ENCODE peak calls at places on chromosomes 16 and 17, in four cellular contexts. Q is adrenal gland, J is cardiac muscle cell, W is psoas muscle. E is an unnamed sample. For H3K4me1, the result is how much of the 10 kb centered on the place peaks cover.

GRCh38 chr17:35345445-35345925 is 27.9 kb downstream of the SLFN11 start:
- DNase-seq in Q (no peak), J (peak), W (no peak), E (no peak)

GRCh38 chr16:56329887-56330286 is 95.5 kb downstream of the AMFR start:
- DNase-seq in Q (no peak), J (no peak), W (no peak), E (no peak)

GRCh38 chr17:28519236-28519635 is 13.1 kb downstream of the FOXN1 start:
- DNase-seq in Q (no peak), J (no peak), W (no peak), E (no peak)

GRCh38 chr17:5699789-5700188 is 115.5 kb upstream of the NLRP1 start:
- DNase-seq in Q (no peak), J (no peak), W (no peak), E (no peak)

GRCh38 chr17:66299721-66300120 is 2.7 kb upstream of the PRKCA start:
- DNase-seq in Q (no peak), J (peak), W (no peak), E (no peak)

GRCh38 chr17:55889271-55889670 is 138.4 kb downstream of the PCTP start:
- DNase-seq in Q (no peak), J (no peak), W (no peak), E (no peak)

GRCh38 chr16:52435573-52435972 is 111.4 kb downstream of the TOX3 start:
- DNase-seq in Q (no peak), J (peak), W (no peak), E (no peak)

GRCh38 chr17:2122641-2123302 is 67.9 kb downstream of the HIC1 start:
- DNase-seq in Q (peak), J (peak), W (peak), E (peak)

GRCh38 chr16:72085002-72085401 is 8.4 kb downstream of the TXNL4B start:
- DNase-seq in Q (peak), J (peak), W (no peak), E (no peak)

GRCh38 chr16:57024894-57025680 is 35.7 kb downstream of the NLRC5 start:
- DNase-seq in Q (no peak), J (no peak), W (no peak), E (no peak)

GRCh38 chr17:28466521-28467048 is 6.9 kb upstream of the SLC13A2 start:
- DNase-seq in Q (peak), J (peak), W (no peak), E (no peak)

GRCh38 chr17:63937920-63938319 is 5.8 kb upstream of the CD79B start:
- DNase-seq in Q (no peak), J (no peak), W (no peak), E (no peak)

GRCh38 chr17:8500609-8501008 is 64.9 kb downstream of the NDEL1 start:
- DNase-seq in Q (no peak), J (no peak), W (no peak), E (no peak)
- H3K27ac ChIP-seq in Q (no peak), J (no peak), W (no peak), E (no peak)

GRCh38 chr17:73141411-73141810 is 23.4 kb upstream of the SSTR2 start:
- DNase-seq in Q (no peak), J (no peak), W (no peak), E (no peak)
- H3K4me1 ChIP-seq in Q (under half), J (under half), W (under half), E (under half)

DNA sequence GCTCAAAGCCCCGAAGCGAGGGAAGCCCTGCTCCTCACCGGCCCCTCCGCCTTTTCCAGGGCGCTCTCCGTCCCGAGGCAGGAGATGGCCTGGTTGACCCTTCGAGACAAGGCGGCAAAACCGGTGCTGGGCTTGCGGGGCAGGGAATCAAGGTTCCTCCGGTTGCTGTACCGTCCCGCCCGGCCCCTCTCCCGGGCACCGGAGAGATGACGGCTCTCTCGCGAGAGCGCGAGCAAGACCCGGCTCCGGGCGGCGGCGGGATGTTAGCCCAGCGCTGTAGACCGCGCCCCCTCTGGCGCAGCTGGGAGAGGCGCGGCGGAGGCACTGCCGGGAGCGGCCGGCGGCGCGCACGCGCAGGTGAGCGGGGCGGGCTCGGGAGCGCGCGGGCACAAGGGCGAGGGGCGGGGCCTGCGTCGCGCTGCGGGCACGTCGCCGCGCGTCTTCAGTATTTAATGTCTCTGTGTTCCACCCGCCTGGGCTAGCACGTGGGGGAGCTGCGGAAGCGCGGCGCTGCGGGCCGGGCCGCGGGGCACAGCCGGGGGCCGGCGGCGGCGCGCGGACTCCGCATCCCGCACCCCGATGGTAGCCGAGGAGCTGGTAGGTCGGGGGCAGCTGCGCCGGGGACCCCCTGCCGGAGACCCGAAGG is at the start of gene AKAP1:
- DNase-seq in Q (peak), J (peak), W (peak), E (peak)
- TF ChIP-seq CTCF in Q (no peak), J (no peak), W (peak), E (peak)

GRCh38 chr17:15972497-15972951 is 27.0 kb downstream of the ZSWIM7 start:
- DNase-seq in Q (no peak), J (peak), W (no peak), E (no peak)

GRCh38 chr17:15969463-15969862 is 24.5 kb downstream of the ADORA2B start:
- DNase-seq in Q (no peak), J (no peak), W (no peak), E (no peak)

GRCh38 chr17:15973016-15973415 is 26.5 kb downstream of the ZSWIM7 start:
- DNase-seq in Q (no peak), J (no peak), W (no peak), E (no peak)

GRCh38 chr17:15971882-15972281 is 27.0 kb downstream of the ADORA2B start:
- DNase-seq in Q (no peak), J (no peak), W (no peak), E (no peak)

DNA sequence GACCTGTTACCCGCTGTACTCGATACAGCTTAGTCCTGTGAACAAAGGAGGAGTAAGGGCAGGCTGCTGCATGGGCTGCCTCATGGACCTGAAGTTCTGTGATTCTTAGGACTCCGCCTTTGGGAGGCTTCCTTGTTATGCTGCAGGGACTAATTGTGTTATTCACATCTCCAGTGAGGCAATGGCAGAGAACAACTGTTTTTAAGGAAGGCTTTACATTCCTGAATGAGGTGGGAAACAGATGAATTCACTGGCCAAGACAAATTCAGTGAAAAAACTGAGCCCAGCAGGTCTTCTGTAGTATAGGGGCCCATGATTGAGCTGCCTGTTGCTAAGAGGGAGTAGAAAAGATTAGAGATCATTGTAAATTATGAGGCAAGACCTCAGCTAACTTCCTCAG is 26.2 kb downstream of the ADORA2B start:
- DNase-seq in Q (no peak), J (no peak), W (no peak), E (no peak)
- H3K27ac ChIP-seq in Q (no peak), J (no peak), W (no peak), E (no peak)

DNA sequence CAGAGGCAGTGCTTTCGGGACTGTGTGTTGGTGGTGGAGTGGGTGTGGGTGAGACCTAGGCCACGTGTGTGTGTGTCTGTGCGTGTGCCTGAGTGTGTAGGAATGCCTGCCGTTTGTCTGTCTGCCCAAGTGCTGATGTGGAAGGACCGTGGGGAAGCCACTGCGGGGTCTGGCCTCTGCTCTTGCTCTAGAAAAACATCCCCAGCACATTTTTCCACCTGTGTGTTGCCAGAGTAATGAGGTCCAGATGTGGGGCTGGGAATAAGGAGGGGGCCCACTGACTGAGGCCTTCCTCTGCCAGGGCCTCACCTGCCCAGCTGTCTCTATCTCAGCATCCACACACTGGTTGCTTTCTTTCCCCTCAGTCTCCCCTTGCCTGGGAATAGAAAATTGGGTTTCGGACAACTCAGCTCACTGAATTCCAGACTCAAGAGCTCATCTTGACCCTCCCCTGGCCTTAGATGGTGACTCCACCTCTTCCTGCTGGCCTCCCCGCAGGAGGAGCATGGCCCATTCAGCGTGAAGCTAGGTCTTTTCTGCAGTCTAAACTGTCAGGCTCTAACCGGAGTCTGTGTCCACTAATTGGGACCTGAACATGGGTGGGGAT is 7.6 kb downstream of the SGCA start:
- DNase-seq in Q (no peak), J (peak), W (peak), E (no peak)
- H3K4me1 ChIP-seq in Q (under half), J (under half), W (half or more), E (half or more)

GRCh38 chr17:72362466-72363335 is 241.9 kb downstream of the SOX9 start:
- DNase-seq in Q (no peak), J (peak), W (no peak), E (no peak)

GRCh38 chr17:72361892-72362291 is 241.1 kb downstream of the SOX9 start:
- DNase-seq in Q (no peak), J (no peak), W (no peak), E (no peak)

GRCh38 chr17:72365857-72366415 is 245.1 kb downstream of the SOX9 start:
- DNase-seq in Q (no peak), J (peak), W (no peak), E (no peak)

GRCh38 chr17:72360386-72360940 is 239.6 kb downstream of the SOX9 start:
- DNase-seq in Q (no peak), J (no peak), W (no peak), E (no peak)

DNA sequence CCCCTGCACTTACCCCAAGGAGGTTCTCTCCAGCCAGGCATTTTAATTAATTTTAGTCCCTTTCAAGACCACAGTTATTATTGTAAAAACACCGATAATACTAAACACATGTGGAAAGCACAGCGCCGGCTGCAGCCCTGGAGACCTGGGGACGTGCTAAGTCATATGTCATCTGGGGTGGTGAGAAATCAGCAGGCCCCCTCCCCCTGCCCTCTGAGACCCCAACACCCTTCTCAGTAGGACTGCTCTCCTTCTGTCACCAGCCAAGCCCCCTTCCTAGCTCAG is 242.5 kb downstream of the SOX9 start:
- DNase-seq in Q (no peak), J (no peak), W (no peak), E (no peak)
- TF ChIP-seq CTCF in Q (no peak), J (no peak), W (no peak), E (no peak)

GRCh38 chr16:4814542-4815173 is 12.2 kb upstream of the ROGDI start:
- DNase-seq in Q (no peak), J (no peak), W (no peak), E (peak)
- H3K27ac ChIP-seq in Q (no peak), J (no peak), W (peak), E (peak)

GRCh38 chr16:180921-181667 is 835 bp downstream of the HBQ1 start:
- DNase-seq in Q (peak), J (peak), W (peak), E (peak)
- H3K4me1 ChIP-seq in Q (under half), J (under half), W (under half), E (under half)